ENCODE peak calls at places on chromosomes 11 and 22, in ten cellular contexts. One of them, this sample, is unnamed.

GRCh38 chr11:28877366-28877765 is 769.2 kb downstream of the METTL15 start:
- DNase-seq in NCI-H510A treated with DMSO at 0.1 percent for 48 hours: no peak
- DNase-seq in AG08396: no peak
- DNase-seq in spleen: no peak
- DNase-seq in pancreas: no peak
- DNase-seq in activated T-helper 1 cell treated with anti-CD3 and anti-CD28 coated beads, Interleukin-2, amount 50 U/mL, for 16 hours: no peak
- DNase-seq in activated effector memory CD4-positive, alpha-beta T cell treated with anti-CD3 and anti-CD28 coated beads, Interleukin-2, amount 50 U/mL, for 16 hours: no peak
- DNase-seq in anterior cingulate cortex: no peak
- DNase-seq in H54: no peak
- DNase-seq in T-helper 2 cell: no peak
- DNase-seq in this sample: no peak

GRCh38 chr22:49426618-49427266 is 400.9 kb downstream of the BRD1 start:
- DNase-seq in NCI-H510A treated with DMSO at 0.1 percent for 48 hours: no peak
- DNase-seq in AG08396: no peak
- DNase-seq in spleen: no peak
- DNase-seq in pancreas: no peak
- DNase-seq in activated T-helper 1 cell treated with anti-CD3 and anti-CD28 coated beads, Interleukin-2, amount 50 U/mL, for 16 hours: no peak
- DNase-seq in activated effector memory CD4-positive, alpha-beta T cell treated with anti-CD3 and anti-CD28 coated beads, Interleukin-2, amount 50 U/mL, for 16 hours: peak; percentile 39
- DNase-seq in anterior cingulate cortex: no peak
- DNase-seq in H54: no peak
- DNase-seq in T-helper 2 cell: no peak
- DNase-seq in this sample: no peak

GRCh38 chr11:86775342-86775741 is 25.0 kb upstream of the PRSS23 start:
- DNase-seq in NCI-H510A treated with DMSO at 0.1 percent for 48 hours: no peak
- DNase-seq in AG08396: no peak
- DNase-seq in spleen: no peak
- DNase-seq in pancreas: no peak
- DNase-seq in activated T-helper 1 cell treated with anti-CD3 and anti-CD28 coated beads, Interleukin-2, amount 50 U/mL, for 16 hours: no peak
- DNase-seq in activated effector memory CD4-positive, alpha-beta T cell treated with anti-CD3 and anti-CD28 coated beads, Interleukin-2, amount 50 U/mL, for 16 hours: no peak
- DNase-seq in anterior cingulate cortex: no peak
- DNase-seq in H54: no peak
- DNase-seq in T-helper 2 cell: no peak
- DNase-seq in this sample: no peak

GRCh38 chr11:122439911-122440782 is 215.4 kb upstream of the UBASH3B start:
- DNase-seq in NCI-H510A treated with DMSO at 0.1 percent for 48 hours: no peak
- DNase-seq in AG08396: peak; percentile 62
- DNase-seq in spleen: no peak
- DNase-seq in pancreas: no peak
- DNase-seq in activated T-helper 1 cell treated with anti-CD3 and anti-CD28 coated beads, Interleukin-2, amount 50 U/mL, for 16 hours: no peak
- DNase-seq in activated effector memory CD4-positive, alpha-beta T cell treated with anti-CD3 and anti-CD28 coated beads, Interleukin-2, amount 50 U/mL, for 16 hours: no peak
- DNase-seq in anterior cingulate cortex: no peak
- DNase-seq in H54: no peak
- DNase-seq in T-helper 2 cell: no peak
- DNase-seq in this sample: no peak

GRCh38 chr11:119134389-119134978 is 13.1 kb downstream of the HINFP start:
- DNase-seq in NCI-H510A treated with DMSO at 0.1 percent for 48 hours: no peak
- DNase-seq in AG08396: no peak
- DNase-seq in spleen: no peak
- DNase-seq in pancreas: no peak
- DNase-seq in activated T-helper 1 cell treated with anti-CD3 and anti-CD28 coated beads, Interleukin-2, amount 50 U/mL, for 16 hours: no peak
- DNase-seq in activated effector memory CD4-positive, alpha-beta T cell treated with anti-CD3 and anti-CD28 coated beads, Interleukin-2, amount 50 U/mL, for 16 hours: no peak
- DNase-seq in anterior cingulate cortex: no peak
- DNase-seq in H54: no peak
- DNase-seq in T-helper 2 cell: no peak
- DNase-seq in this sample: no peak

GRCh38 chr22:46293591-46294260 is 2.9 kb upstream of the GTSE1 start:
- DNase-seq in NCI-H510A treated with DMSO at 0.1 percent for 48 hours: no peak
- DNase-seq in AG08396: no peak
- DNase-seq in spleen: peak; percentile 84
- DNase-seq in pancreas: no peak
- DNase-seq in activated T-helper 1 cell treated with anti-CD3 and anti-CD28 coated beads, Interleukin-2, amount 50 U/mL, for 16 hours: no peak
- DNase-seq in activated effector memory CD4-positive, alpha-beta T cell treated with anti-CD3 and anti-CD28 coated beads, Interleukin-2, amount 50 U/mL, for 16 hours: no peak
- DNase-seq in anterior cingulate cortex: peak; percentile 56
- DNase-seq in H54: no peak
- DNase-seq in T-helper 2 cell: no peak
- DNase-seq in this sample: no peak

GRCh38 chr11:73597340-73597955 is 464 bp downstream of the FAM168A start:
- DNase-seq in NCI-H510A treated with DMSO at 0.1 percent for 48 hours: no peak
- DNase-seq in AG08396: no peak
- DNase-seq in spleen: no peak
- DNase-seq in pancreas: no peak
- DNase-seq in activated T-helper 1 cell treated with anti-CD3 and anti-CD28 coated beads, Interleukin-2, amount 50 U/mL, for 16 hours: no peak
- DNase-seq in activated effector memory CD4-positive, alpha-beta T cell treated with anti-CD3 and anti-CD28 coated beads, Interleukin-2, amount 50 U/mL, for 16 hours: no peak
- DNase-seq in anterior cingulate cortex: no peak
- DNase-seq in H54: no peak
- DNase-seq in T-helper 2 cell: no peak
- DNase-seq in this sample: no peak

GRCh38 chr11:120709808-120710207 is 198.3 kb downstream of the GRIK4 start:
- DNase-seq in NCI-H510A treated with DMSO at 0.1 percent for 48 hours: no peak
- DNase-seq in AG08396: no peak
- DNase-seq in spleen: no peak
- DNase-seq in pancreas: no peak
- DNase-seq in activated T-helper 1 cell treated with anti-CD3 and anti-CD28 coated beads, Interleukin-2, amount 50 U/mL, for 16 hours: no peak
- DNase-seq in activated effector memory CD4-positive, alpha-beta T cell treated with anti-CD3 and anti-CD28 coated beads, Interleukin-2, amount 50 U/mL, for 16 hours: no peak
- DNase-seq in anterior cingulate cortex: no peak
- DNase-seq in H54: no peak
- DNase-seq in T-helper 2 cell: no peak
- DNase-seq in this sample: no peak

GRCh38 chr11:109729761-109730160 is 307.8 kb downstream of the C11orf87 start:
- DNase-seq in NCI-H510A treated with DMSO at 0.1 percent for 48 hours: peak; percentile 79
- DNase-seq in AG08396: no peak
- DNase-seq in spleen: no peak
- DNase-seq in pancreas: no peak
- DNase-seq in activated T-helper 1 cell treated with anti-CD3 and anti-CD28 coated beads, Interleukin-2, amount 50 U/mL, for 16 hours: no peak
- DNase-seq in activated effector memory CD4-positive, alpha-beta T cell treated with anti-CD3 and anti-CD28 coated beads, Interleukin-2, amount 50 U/mL, for 16 hours: no peak
- DNase-seq in anterior cingulate cortex: no peak
- DNase-seq in H54: no peak
- DNase-seq in T-helper 2 cell: no peak
- DNase-seq in this sample: no peak

GRCh38 chr11:96127596-96127959 is 203.7 kb upstream of the MTMR2 start:
- DNase-seq in NCI-H510A treated with DMSO at 0.1 percent for 48 hours: no peak
- DNase-seq in AG08396: no peak
- DNase-seq in spleen: no peak
- DNase-seq in pancreas: no peak
- DNase-seq in activated T-helper 1 cell treated with anti-CD3 and anti-CD28 coated beads, Interleukin-2, amount 50 U/mL, for 16 hours: no peak
- DNase-seq in activated effector memory CD4-positive, alpha-beta T cell treated with anti-CD3 and anti-CD28 coated beads, Interleukin-2, amount 50 U/mL, for 16 hours: no peak
- DNase-seq in anterior cingulate cortex: no peak
- DNase-seq in H54: no peak
- DNase-seq in T-helper 2 cell: no peak
- DNase-seq in this sample: no peak

GRCh38 chr11:1352696-1353382 is 36.9 kb upstream of the BRSK2 start:
- DNase-seq in NCI-H510A treated with DMSO at 0.1 percent for 48 hours: no peak
- DNase-seq in AG08396: no peak
- DNase-seq in spleen: peak; percentile 17
- DNase-seq in pancreas: peak; percentile 6
- DNase-seq in activated T-helper 1 cell treated with anti-CD3 and anti-CD28 coated beads, Interleukin-2, amount 50 U/mL, for 16 hours: no peak
- DNase-seq in activated effector memory CD4-positive, alpha-beta T cell treated with anti-CD3 and anti-CD28 coated beads, Interleukin-2, amount 50 U/mL, for 16 hours: no peak
- DNase-seq in anterior cingulate cortex: no peak
- DNase-seq in H54: no peak
- DNase-seq in T-helper 2 cell: no peak
- DNase-seq in this sample: no peak

GRCh38 chr11:106466441-106467190 is 389.2 kb downstream of the AASDHPPT start:
- DNase-seq in NCI-H510A treated with DMSO at 0.1 percent for 48 hours: no peak
- DNase-seq in AG08396: peak; percentile 48
- DNase-seq in spleen: no peak
- DNase-seq in pancreas: no peak
- DNase-seq in activated T-helper 1 cell treated with anti-CD3 and anti-CD28 coated beads, Interleukin-2, amount 50 U/mL, for 16 hours: no peak
- DNase-seq in activated effector memory CD4-positive, alpha-beta T cell treated with anti-CD3 and anti-CD28 coated beads, Interleukin-2, amount 50 U/mL, for 16 hours: no peak
- DNase-seq in anterior cingulate cortex: no peak
- DNase-seq in H54: no peak
- DNase-seq in T-helper 2 cell: no peak
- DNase-seq in this sample: no peak

GRCh38 chr11:575324-575995 is 810 bp upstream of the PHRF1 start:
- DNase-seq in NCI-H510A treated with DMSO at 0.1 percent for 48 hours: peak; percentile 71
- DNase-seq in AG08396: no peak
- DNase-seq in spleen: peak; percentile 95
- DNase-seq in pancreas: peak; percentile 68
- DNase-seq in activated T-helper 1 cell treated with anti-CD3 and anti-CD28 coated beads, Interleukin-2, amount 50 U/mL, for 16 hours: no peak
- DNase-seq in activated effector memory CD4-positive, alpha-beta T cell treated with anti-CD3 and anti-CD28 coated beads, Interleukin-2, amount 50 U/mL, for 16 hours: no peak
- DNase-seq in anterior cingulate cortex: no peak
- DNase-seq in H54: peak; percentile 84
- DNase-seq in T-helper 2 cell: no peak
- DNase-seq in this sample: peak; percentile 67

GRCh38 chr11:126355926-126356897 is 726 bp downstream of the ST3GAL4 start:
- DNase-seq in NCI-H510A treated with DMSO at 0.1 percent for 48 hours: no peak
- DNase-seq in AG08396: peak; percentile 48
- DNase-seq in spleen: peak; percentile 85
- DNase-seq in pancreas: peak; percentile 61
- DNase-seq in activated T-helper 1 cell treated with anti-CD3 and anti-CD28 coated beads, Interleukin-2, amount 50 U/mL, for 16 hours: no peak
- DNase-seq in activated effector memory CD4-positive, alpha-beta T cell treated with anti-CD3 and anti-CD28 coated beads, Interleukin-2, amount 50 U/mL, for 16 hours: no peak
- DNase-seq in anterior cingulate cortex: peak; percentile 69
- DNase-seq in H54: peak; percentile 45
- DNase-seq in T-helper 2 cell: no peak
- DNase-seq in this sample: peak; percentile 67

GRCh38 chr11:134763030-134763388 is 351.0 kb upstream of the B3GAT1 start:
- DNase-seq in NCI-H510A treated with DMSO at 0.1 percent for 48 hours: no peak
- DNase-seq in AG08396: no peak
- DNase-seq in spleen: no peak
- DNase-seq in pancreas: no peak
- DNase-seq in activated T-helper 1 cell treated with anti-CD3 and anti-CD28 coated beads, Interleukin-2, amount 50 U/mL, for 16 hours: no peak
- DNase-seq in activated effector memory CD4-positive, alpha-beta T cell treated with anti-CD3 and anti-CD28 coated beads, Interleukin-2, amount 50 U/mL, for 16 hours: no peak
- DNase-seq in anterior cingulate cortex: no peak
- DNase-seq in H54: no peak
- DNase-seq in T-helper 2 cell: no peak
- DNase-seq in this sample: no peak

GRCh38 chr22:45001653-45002052 is 8.2 kb downstream of the PHF21B start:
- DNase-seq in NCI-H510A treated with DMSO at 0.1 percent for 48 hours: no peak
- DNase-seq in AG08396: no peak
- DNase-seq in spleen: no peak
- DNase-seq in pancreas: no peak
- DNase-seq in activated T-helper 1 cell treated with anti-CD3 and anti-CD28 coated beads, Interleukin-2, amount 50 U/mL, for 16 hours: no peak
- DNase-seq in activated effector memory CD4-positive, alpha-beta T cell treated with anti-CD3 and anti-CD28 coated beads, Interleukin-2, amount 50 U/mL, for 16 hours: no peak
- DNase-seq in anterior cingulate cortex: no peak
- DNase-seq in H54: no peak
- DNase-seq in T-helper 2 cell: no peak
- DNase-seq in this sample: no peak

GRCh38 chr11:57175478-57175877 is 6.3 kb upstream of the LRRC55 start:
- DNase-seq in NCI-H510A treated with DMSO at 0.1 percent for 48 hours: no peak
- DNase-seq in AG08396: no peak
- DNase-seq in spleen: no peak
- DNase-seq in pancreas: no peak
- DNase-seq in activated T-helper 1 cell treated with anti-CD3 and anti-CD28 coated beads, Interleukin-2, amount 50 U/mL, for 16 hours: no peak
- DNase-seq in activated effector memory CD4-positive, alpha-beta T cell treated with anti-CD3 and anti-CD28 coated beads, Interleukin-2, amount 50 U/mL, for 16 hours: no peak
- DNase-seq in anterior cingulate cortex: no peak
- DNase-seq in H54: no peak
- DNase-seq in T-helper 2 cell: no peak
- DNase-seq in this sample: no peak

GRCh38 chr11:64492561-64492960 is 98.5 kb upstream of the SLC22A12 start:
- DNase-seq in NCI-H510A treated with DMSO at 0.1 percent for 48 hours: no peak
- DNase-seq in AG08396: no peak
- DNase-seq in spleen: no peak
- DNase-seq in pancreas: no peak
- DNase-seq in activated T-helper 1 cell treated with anti-CD3 and anti-CD28 coated beads, Interleukin-2, amount 50 U/mL, for 16 hours: no peak
- DNase-seq in activated effector memory CD4-positive, alpha-beta T cell treated with anti-CD3 and anti-CD28 coated beads, Interleukin-2, amount 50 U/mL, for 16 hours: no peak
- DNase-seq in anterior cingulate cortex: no peak
- DNase-seq in H54: no peak
- DNase-seq in T-helper 2 cell: no peak
- DNase-seq in this sample: no peak

GRCh38 chr11:120945042-120945441 is 78.9 kb upstream of the TBCEL start:
- DNase-seq in NCI-H510A treated with DMSO at 0.1 percent for 48 hours: no peak
- DNase-seq in AG08396: no peak
- DNase-seq in spleen: no peak
- DNase-seq in pancreas: no peak
- DNase-seq in activated T-helper 1 cell treated with anti-CD3 and anti-CD28 coated beads, Interleukin-2, amount 50 U/mL, for 16 hours: no peak
- DNase-seq in activated effector memory CD4-positive, alpha-beta T cell treated with anti-CD3 and anti-CD28 coated beads, Interleukin-2, amount 50 U/mL, for 16 hours: no peak
- DNase-seq in anterior cingulate cortex: no peak
- DNase-seq in H54: no peak
- DNase-seq in T-helper 2 cell: no peak
- DNase-seq in this sample: no peak

GRCh38 chr11:47918882-47919495 is 61.4 kb upstream of the PTPRJ start:
- DNase-seq in NCI-H510A treated with DMSO at 0.1 percent for 48 hours: no peak
- DNase-seq in AG08396: peak; percentile 31
- DNase-seq in spleen: peak; percentile 14
- DNase-seq in pancreas: no peak
- DNase-seq in activated T-helper 1 cell treated with anti-CD3 and anti-CD28 coated beads, Interleukin-2, amount 50 U/mL, for 16 hours: no peak
- DNase-seq in activated effector memory CD4-positive, alpha-beta T cell treated with anti-CD3 and anti-CD28 coated beads, Interleukin-2, amount 50 U/mL, for 16 hours: peak; percentile 53
- DNase-seq in anterior cingulate cortex: no peak
- DNase-seq in H54: peak; percentile 53
- DNase-seq in T-helper 2 cell: no peak
- DNase-seq in this sample: peak; percentile 23

GRCh38 chr11:22471405-22471804 is 133.2 kb downstream of the SLC17A6 start:
- DNase-seq in NCI-H510A treated with DMSO at 0.1 percent for 48 hours: no peak
- DNase-seq in AG08396: no peak
- DNase-seq in spleen: no peak
- DNase-seq in pancreas: no peak
- DNase-seq in activated T-helper 1 cell treated with anti-CD3 and anti-CD28 coated beads, Interleukin-2, amount 50 U/mL, for 16 hours: no peak
- DNase-seq in activated effector memory CD4-positive, alpha-beta T cell treated with anti-CD3 and anti-CD28 coated beads, Interleukin-2, amount 50 U/mL, for 16 hours: no peak
- DNase-seq in anterior cingulate cortex: no peak
- DNase-seq in H54: no peak
- DNase-seq in T-helper 2 cell: no peak
- DNase-seq in this sample: no peak

GRCh38 chr11:108319541-108320145 is 96.8 kb downstream of the ATM start:
- DNase-seq in NCI-H510A treated with DMSO at 0.1 percent for 48 hours: no peak
- DNase-seq in AG08396: peak; percentile 16
- DNase-seq in spleen: no peak
- DNase-seq in pancreas: no peak
- DNase-seq in activated T-helper 1 cell treated with anti-CD3 and anti-CD28 coated beads, Interleukin-2, amount 50 U/mL, for 16 hours: no peak
- DNase-seq in activated effector memory CD4-positive, alpha-beta T cell treated with anti-CD3 and anti-CD28 coated beads, Interleukin-2, amount 50 U/mL, for 16 hours: no peak
- DNase-seq in anterior cingulate cortex: no peak
- DNase-seq in H54: no peak
- DNase-seq in T-helper 2 cell: no peak
- DNase-seq in this sample: peak; percentile 60

GRCh38 chr11:117022526-117022925 is 75.7 kb downstream of the SIK3 start:
- DNase-seq in NCI-H510A treated with DMSO at 0.1 percent for 48 hours: no peak
- DNase-seq in AG08396: no peak
- DNase-seq in spleen: no peak
- DNase-seq in pancreas: no peak
- DNase-seq in activated T-helper 1 cell treated with anti-CD3 and anti-CD28 coated beads, Interleukin-2, amount 50 U/mL, for 16 hours: no peak
- DNase-seq in activated effector memory CD4-positive, alpha-beta T cell treated with anti-CD3 and anti-CD28 coated beads, Interleukin-2, amount 50 U/mL, for 16 hours: no peak
- DNase-seq in anterior cingulate cortex: no peak
- DNase-seq in H54: no peak
- DNase-seq in T-helper 2 cell: no peak
- DNase-seq in this sample: no peak

This sample was measured in mammary epithelial cell.